ENCODE peak calls at places on chromosome 11, in seven cellular contexts. L, F, Q, A, J, C and W are unnamed samples.

GRCh38 chr11:75815345-75815983 is 454 bp downstream of the UVRAG start:
- DNase-seq in L (peak; percentile 28), F (peak; percentile 17), Q (no peak), A (no peak), J (peak; percentile 46), C (no peak), W (no peak)

GRCh38 chr11:77086521-77087472 is 15.8 kb upstream of the OMP start:
- DNase-seq in L (no peak), F (no peak), Q (peak; percentile 60), A (peak; percentile 23), J (no peak), C (no peak), W (no peak)

GRCh38 chr11:79244175-79244804 is 196.5 kb downstream of the TENM4 start:
- DNase-seq in L (no peak), F (no peak), Q (peak; percentile 92), A (no peak), J (no peak), C (no peak), W (no peak)

GRCh38 chr11:24932110-24933000 is 435.5 kb downstream of the LUZP2 start:
- DNase-seq in L (no peak), F (no peak), Q (peak; percentile 2), A (no peak), J (no peak), C (peak; percentile 42), W (peak; percentile 42)

GRCh38 chr11:96154802-96155520 is 188.0 kb downstream of the MAML2 start:
- DNase-seq in L (no peak), F (no peak), Q (peak; percentile 71), A (no peak), J (no peak), C (no peak), W (no peak)

GRCh38 chr11:34977039-34977906 is 60.9 kb downstream of the PDHX start:
- DNase-seq in L (no peak), F (peak; percentile 45), Q (peak; percentile 52), A (no peak), J (no peak), C (no peak), W (no peak)

GRCh38 chr11:61375709-61376108 is 13.5 kb downstream of the TMEM138 start:
- DNase-seq in L (no peak), F (no peak), Q (peak; percentile 35), A (no peak), J (no peak), C (no peak), W (no peak)

GRCh38 chr11:26896716-26897115 is 97.2 kb upstream of the FIBIN start:
- DNase-seq in L (no peak), F (no peak), Q (peak; percentile 26), A (no peak), J (no peak), C (no peak), W (no peak)

GRCh38 chr11:16013649-16014275 is 342.6 kb downstream of the SOX6 start:
- DNase-seq in L (no peak), F (no peak), Q (no peak), A (no peak), J (no peak), C (no peak), W (peak; percentile 56)

GRCh38 chr11:71937826-71938225 is 9.0 kb downstream of the RNF121 start:
- DNase-seq in L (no peak), F (no peak), Q (peak; percentile 42), A (no peak), J (no peak), C (no peak), W (no peak)

GRCh38 chr11:8765294-8765693 is 82.7 kb downstream of the RPL27A start:
- DNase-seq in L (no peak), F (no peak), Q (peak; percentile 60), A (no peak), J (no peak), C (no peak), W (no peak)

GRCh38 chr11:67351275-67352005 is 1.9 kb downstream of the POLD4 start:
- DNase-seq in L (peak; percentile 78), F (peak; percentile 89), Q (peak; percentile 88), A (peak; percentile 68), J (peak; percentile 76), C (no peak), W (no peak)

GRCh38 chr11:10255388-10256125 is 38.5 kb downstream of the SBF2 start:
- DNase-seq in L (no peak), F (no peak), Q (no peak), A (no peak), J (no peak), C (no peak), W (no peak)

GRCh38 chr11:117195761-117196160 is 3.4 kb upstream of the TAGLN start:
- DNase-seq in L (no peak), F (no peak), Q (no peak), A (no peak), J (no peak), C (no peak), W (no peak)

GRCh38 chr11:126878892-126879291 is 121.7 kb downstream of the KIRREL3 start:
- DNase-seq in L (no peak), F (no peak), Q (no peak), A (no peak), J (no peak), C (no peak), W (no peak)

GRCh38 chr11:46666982-46667590 is 33.3 kb downstream of the ARHGAP1 start:
- DNase-seq in L (no peak), F (no peak), Q (peak; percentile 54), A (peak; percentile 65), J (no peak), C (no peak), W (no peak)

GRCh38 chr11:125272092-125272491 is 107.5 kb downstream of the PKNOX2 start:
- DNase-seq in L (no peak), F (no peak), Q (no peak), A (no peak), J (no peak), C (no peak), W (no peak)

GRCh38 chr11:129455756-129456436 is 80.2 kb downstream of the BARX2 start:
- DNase-seq in L (no peak), F (no peak), Q (no peak), A (no peak), J (no peak), C (no peak), W (no peak)

GRCh38 chr11:72899238-72899637 is 85.0 kb downstream of the ATG16L2 start:
- DNase-seq in L (no peak), F (no peak), Q (no peak), A (no peak), J (no peak), C (no peak), W (no peak)

GRCh38 chr11:120830092-120830491 is 193.8 kb upstream of the TBCEL start:
- DNase-seq in L (no peak), F (no peak), Q (no peak), A (no peak), J (no peak), C (no peak), W (no peak)